ENCODE peak calls at places on chromosomes 5 and 9, in eight cellular contexts. N is psoas muscle; F is omental fat pad; L is left cardiac atrium; K is non-pigmented ciliary epithelial cell; U is cardiac muscle cell; B is upper lobe of right lung; J is activated CD4-positive, alpha-beta T cell treated with anti-CD3 and anti-CD28 coated beads for 24 hours. Z is an unnamed sample.
A peak's percentile ranks its signal among the peaks of the same experiment; 100 is the strongest.

GRCh38 chr9:127087411-127087810 is 35.0 kb downstream of the ANGPTL2 start:
- DNase-seq in N (no peak), F (no peak), L (no peak), K (no peak), U (no peak), B (no peak), J (no peak), Z (no peak)

GRCh38 chr5:150567031-150567680 is 59.2 kb downstream of the NDST1 start:
- DNase-seq in N (no peak), F (no peak), L (no peak), K (peak; percentile 55), U (no peak), B (no peak), J (no peak), Z (no peak)

GRCh38 chr5:78537821-78538220 is 110.8 kb downstream of the LHFPL2 start:
- DNase-seq in N (no peak), F (no peak), L (no peak), K (no peak), U (peak; percentile 44), B (no peak), J (no peak), Z (peak; percentile 46)

GRCh38 chr5:40240671-40241070 is 439.0 kb upstream of the PTGER4 start:
- DNase-seq in N (no peak), F (no peak), L (no peak), K (no peak), U (no peak), B (no peak), J (no peak), Z (no peak)

GRCh38 chr5:176943816-176944215 is 44.7 kb upstream of the HK3 start:
- DNase-seq in N (no peak), F (no peak), L (no peak), K (no peak), U (no peak), B (no peak), J (no peak), Z (no peak)

GRCh38 chr9:69809304-69809863 is 11.2 kb upstream of the CFAP95 start:
- DNase-seq in N (no peak), F (no peak), L (no peak), K (no peak), U (no peak), B (no peak), J (peak; percentile 9), Z (no peak)

GRCh38 chr5:143877196-143877595 is 65.2 kb downstream of the HMHB1 start:
- DNase-seq in N (no peak), F (no peak), L (no peak), K (no peak), U (no peak), B (no peak), J (no peak), Z (no peak)

GRCh38 chr5:113612060-113612496 is 98.6 kb downstream of the YTHDC2 start:
- DNase-seq in N (no peak), F (no peak), L (no peak), K (no peak), U (peak; percentile 41), B (no peak), J (no peak), Z (peak; percentile 6)

GRCh38 chr9:85727500-85727899 is 14.3 kb downstream of the AGTPBP1 start:
- DNase-seq in N (no peak), F (no peak), L (no peak), K (no peak), U (no peak), B (no peak), J (no peak), Z (peak; percentile 5)

GRCh38 chr9:132768932-132769894 is 98.9 kb downstream of the GTF3C4 start:
- DNase-seq in N (no peak), F (peak; percentile 36), L (peak; percentile 70), K (no peak), U (peak; percentile 27), B (peak; percentile 79), J (peak; percentile 31), Z (peak; percentile 57)

Z was measured in Caco-2.